ENCODE peak calls at places on chromosome 20, in eight cellular contexts. One of them, this sample, is unnamed.

GRCh38 chr20:10428008-10428407 is 6.0 kb downstream of the MKKS start:
- DNase-seq in NB4: no peak
- DNase-seq in GM12878: no peak
- DNase-seq in K562: no peak
- DNase-seq in A549: no peak
- DNase-seq in SK-N-SH: no peak
- DNase-seq in HepG2: no peak
- DNase-seq in endothelial cell of umbilical vein: no peak
- DNase-seq in this sample: no peak

GRCh38 chr20:60058869-60059268 is 100.6 kb downstream of the CDH26 start:
- DNase-seq in endothelial cell of umbilical vein: no peak
- DNase-seq in A549: no peak
- DNase-seq in SK-N-SH: no peak
- DNase-seq in HepG2: no peak
- DNase-seq in NB4: peak
- DNase-seq in K562: no peak
- DNase-seq in GM12878: no peak
- DNase-seq in this sample: no peak

GRCh38 chr20:42123981-42124473 is 505.9 kb upstream of the CHD6 start:
- DNase-seq in HepG2: no peak
- DNase-seq in NB4: no peak
- DNase-seq in SK-N-SH: peak
- DNase-seq in GM12878: no peak
- DNase-seq in endothelial cell of umbilical vein: no peak
- DNase-seq in A549: no peak
- DNase-seq in K562: no peak
- DNase-seq in this sample: no peak

GRCh38 chr20:8309638-8310037 is 177.6 kb downstream of the PLCB1 start:
- DNase-seq in endothelial cell of umbilical vein: no peak
- DNase-seq in HepG2: no peak
- DNase-seq in GM12878: no peak
- DNase-seq in A549: no peak
- DNase-seq in SK-N-SH: no peak
- DNase-seq in K562: no peak
- DNase-seq in NB4: no peak
- DNase-seq in this sample: no peak

GRCh38 chr20:18639501-18639979 is 51.7 kb downstream of the DTD1 start:
- DNase-seq in NB4: no peak
- DNase-seq in HepG2: no peak
- DNase-seq in K562: no peak
- DNase-seq in GM12878: no peak
- DNase-seq in SK-N-SH: no peak
- DNase-seq in A549: no peak
- DNase-seq in endothelial cell of umbilical vein: no peak
- DNase-seq in this sample: no peak

GRCh38 chr20:64201653-64202052 is 37.4 kb downstream of the MYT1 start:
- DNase-seq in NB4: no peak
- DNase-seq in A549: no peak
- DNase-seq in HepG2: no peak
- DNase-seq in endothelial cell of umbilical vein: no peak
- DNase-seq in K562: no peak
- DNase-seq in SK-N-SH: no peak
- DNase-seq in GM12878: no peak
- DNase-seq in this sample: no peak

GRCh38 chr20:11852801-11853200 is 64.9 kb upstream of the BTBD3 start:
- DNase-seq in HepG2: no peak
- DNase-seq in A549: no peak
- DNase-seq in GM12878: no peak
- DNase-seq in NB4: no peak
- DNase-seq in SK-N-SH: no peak
- DNase-seq in endothelial cell of umbilical vein: no peak
- DNase-seq in K562: no peak
- DNase-seq in this sample: no peak

GRCh38 chr20:23668477-23668951 is 20.3 kb downstream of the CST4 start:
- DNase-seq in A549: peak
- DNase-seq in endothelial cell of umbilical vein: peak
- DNase-seq in NB4: peak
- DNase-seq in GM12878: no peak
- DNase-seq in K562: peak
- DNase-seq in SK-N-SH: peak
- DNase-seq in HepG2: peak
- DNase-seq in this sample: peak

GRCh38 chr20:46195264-46196038 is 77.3 kb downstream of the CD40 start:
- DNase-seq in A549: no peak
- DNase-seq in NB4: no peak
- DNase-seq in HepG2: no peak
- DNase-seq in GM12878: no peak
- DNase-seq in K562: no peak
- DNase-seq in SK-N-SH: no peak
- DNase-seq in endothelial cell of umbilical vein: no peak
- DNase-seq in this sample: no peak

GRCh38 chr20:61959301-61959700 is 106.4 kb downstream of the TAF4 start:
- DNase-seq in SK-N-SH: no peak
- DNase-seq in NB4: no peak
- DNase-seq in GM12878: no peak
- DNase-seq in A549: peak
- DNase-seq in endothelial cell of umbilical vein: no peak
- DNase-seq in K562: peak
- DNase-seq in HepG2: no peak
- DNase-seq in this sample: peak

GRCh38 chr20:10823585-10823984 is 149.8 kb upstream of the JAG1 start:
- DNase-seq in SK-N-SH: no peak
- DNase-seq in NB4: no peak
- DNase-seq in GM12878: no peak
- DNase-seq in HepG2: peak
- DNase-seq in A549: no peak
- DNase-seq in endothelial cell of umbilical vein: no peak
- DNase-seq in K562: no peak
- DNase-seq in this sample: no peak

GRCh38 chr20:10524034-10524476 is 89.0 kb downstream of the SLX4IP start:
- DNase-seq in GM12878: no peak
- DNase-seq in SK-N-SH: no peak
- DNase-seq in endothelial cell of umbilical vein: no peak
- DNase-seq in HepG2: no peak
- DNase-seq in K562: no peak
- DNase-seq in A549: no peak
- DNase-seq in NB4: no peak
- DNase-seq in this sample: no peak

GRCh38 chr20:13098720-13099355 is 90.1 kb downstream of the SPTLC3 start:
- DNase-seq in HepG2: peak
- DNase-seq in SK-N-SH: no peak
- DNase-seq in GM12878: no peak
- DNase-seq in NB4: no peak
- DNase-seq in A549: no peak
- DNase-seq in K562: no peak
- DNase-seq in endothelial cell of umbilical vein: no peak
- DNase-seq in this sample: no peak

GRCh38 chr20:37973059-37973910 is 60.0 kb downstream of the TTI1 start:
- DNase-seq in NB4: no peak
- DNase-seq in K562: peak
- DNase-seq in SK-N-SH: no peak
- DNase-seq in A549: no peak
- DNase-seq in GM12878: no peak
- DNase-seq in endothelial cell of umbilical vein: no peak
- DNase-seq in HepG2: no peak
- DNase-seq in this sample: no peak

GRCh38 chr20:24742989-24743388 is 206.1 kb upstream of the CST7 start:
- DNase-seq in HepG2: no peak
- DNase-seq in SK-N-SH: no peak
- DNase-seq in K562: no peak
- DNase-seq in NB4: no peak
- DNase-seq in A549: no peak
- DNase-seq in endothelial cell of umbilical vein: no peak
- DNase-seq in GM12878: no peak
- DNase-seq in this sample: no peak

GRCh38 chr20:22579119-22579427 is 5.3 kb downstream of the FOXA2 start:
- DNase-seq in K562: no peak
- DNase-seq in GM12878: no peak
- DNase-seq in A549: no peak
- DNase-seq in NB4: no peak
- DNase-seq in SK-N-SH: no peak
- DNase-seq in endothelial cell of umbilical vein: no peak
- DNase-seq in HepG2: no peak
- DNase-seq in this sample: no peak

GRCh38 chr20:57156050-57156770 is 110.2 kb downstream of the BMP7 start:
- DNase-seq in SK-N-SH: no peak
- DNase-seq in GM12878: no peak
- DNase-seq in HepG2: no peak
- DNase-seq in endothelial cell of umbilical vein: no peak
- DNase-seq in NB4: no peak
- DNase-seq in K562: no peak
- DNase-seq in A549: no peak
- DNase-seq in this sample: no peak
- TF ChIP-seq MAX in SK-N-SH: no peak
- TF ChIP-seq MAX in GM12878: no peak
- TF ChIP-seq MAX in HepG2: no peak
- TF ChIP-seq MAX in endothelial cell of umbilical vein: no peak
- TF ChIP-seq MAX in NB4: no peak
- TF ChIP-seq MAX in K562: no peak
- TF ChIP-seq MAX in A549: no peak
- TF ChIP-seq MAX in this sample: no peak

DNA sequence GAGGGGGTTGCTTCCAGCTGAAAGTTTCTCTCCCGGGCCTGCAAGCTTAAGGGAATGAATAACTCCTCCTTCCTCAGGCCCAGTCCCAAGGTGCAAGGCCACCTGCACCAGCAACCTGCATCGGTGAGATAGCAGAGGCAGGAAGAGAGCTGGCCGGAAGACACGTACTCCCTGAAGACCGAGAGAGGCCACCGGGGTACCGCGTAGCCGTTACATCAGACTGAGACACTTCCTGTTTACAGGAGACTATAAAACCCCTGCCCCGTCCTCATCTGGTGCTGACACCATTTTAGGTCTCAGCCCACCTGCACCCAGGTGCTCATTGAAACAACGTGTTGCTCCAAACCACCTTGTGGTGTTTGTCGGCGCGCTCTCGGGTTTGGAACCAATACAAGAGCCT is 60.5 kb upstream of the PRND start:
- DNase-seq in endothelial cell of umbilical vein: peak
- DNase-seq in HepG2: no peak
- DNase-seq in NB4: peak
- DNase-seq in SK-N-SH: no peak
- DNase-seq in GM12878: no peak
- DNase-seq in A549: no peak
- DNase-seq in K562: peak
- DNase-seq in this sample: no peak
- H3K4me3 ChIP-seq in endothelial cell of umbilical vein: no peak
- H3K4me3 ChIP-seq in HepG2: no peak
- H3K4me3 ChIP-seq in NB4: no peak
- H3K4me3 ChIP-seq in SK-N-SH: no peak
- H3K4me3 ChIP-seq in GM12878: no peak
- H3K4me3 ChIP-seq in A549: no peak
- H3K4me3 ChIP-seq in K562: no peak
- H3K4me3 ChIP-seq in this sample: no peak

DNA sequence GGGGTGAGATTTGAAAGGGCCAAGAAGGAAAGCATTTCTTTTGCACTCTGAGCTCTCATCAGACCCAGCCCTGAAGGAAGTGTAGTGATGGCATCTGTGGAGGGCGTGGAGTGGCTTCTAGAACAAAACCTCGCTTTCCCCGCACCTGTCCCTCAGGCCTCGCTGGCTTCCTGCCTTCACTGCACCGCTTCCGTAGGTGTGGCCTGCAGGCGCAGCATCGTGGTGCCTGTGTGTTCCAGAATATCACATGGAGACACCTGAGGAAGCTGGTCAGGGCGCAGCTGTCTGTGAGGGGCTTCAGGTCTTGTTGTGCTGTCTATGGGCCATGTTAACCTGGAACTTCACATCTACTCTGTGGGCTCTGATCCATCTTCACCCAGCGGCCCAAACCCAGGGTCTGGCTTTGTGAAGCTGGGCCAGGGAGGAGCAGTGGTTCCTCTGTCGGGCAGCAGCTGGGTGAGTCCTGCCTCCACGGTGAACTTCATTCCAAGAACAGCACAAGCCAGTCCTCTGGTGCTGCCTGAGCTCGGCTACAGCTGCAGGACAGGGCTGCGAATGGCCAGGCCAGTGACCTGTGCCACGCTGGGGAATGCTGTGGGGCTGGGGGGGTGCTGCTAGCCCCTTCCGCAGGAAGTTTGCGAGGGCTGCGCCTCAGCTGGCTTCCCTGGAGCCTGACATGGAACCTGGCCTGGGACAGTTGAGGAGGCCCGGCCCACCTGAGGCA is 40.9 kb downstream of the DSTN start:
- DNase-seq in K562: no peak
- DNase-seq in HepG2: no peak
- DNase-seq in A549: no peak
- DNase-seq in endothelial cell of umbilical vein: peak
- DNase-seq in GM12878: no peak
- DNase-seq in SK-N-SH: peak
- DNase-seq in NB4: no peak
- DNase-seq in this sample: no peak
- TF ChIP-seq MAX in K562: no peak
- TF ChIP-seq MAX in HepG2: no peak
- TF ChIP-seq MAX in A549: no peak
- TF ChIP-seq MAX in endothelial cell of umbilical vein: no peak
- TF ChIP-seq MAX in GM12878: no peak
- TF ChIP-seq MAX in SK-N-SH: no peak
- TF ChIP-seq MAX in NB4: no peak
- TF ChIP-seq MAX in this sample: no peak

GRCh38 chr20:54657268-54657826 is 182.0 kb downstream of the DOK5 start:
- DNase-seq in NB4: no peak
- DNase-seq in A549: no peak
- DNase-seq in SK-N-SH: no peak
- DNase-seq in HepG2: peak
- DNase-seq in K562: no peak
- DNase-seq in endothelial cell of umbilical vein: no peak
- DNase-seq in GM12878: no peak
- DNase-seq in this sample: no peak

GRCh38 chr20:54650201-54650722 is 174.9 kb downstream of the DOK5 start:
- DNase-seq in HepG2: no peak
- DNase-seq in endothelial cell of umbilical vein: no peak
- DNase-seq in SK-N-SH: no peak
- DNase-seq in GM12878: no peak
- DNase-seq in NB4: no peak
- DNase-seq in K562: no peak
- DNase-seq in A549: no peak
- DNase-seq in this sample: no peak

GRCh38 chr20:54658525-54658924 is 183.1 kb downstream of the DOK5 start:
- DNase-seq in K562: no peak
- DNase-seq in endothelial cell of umbilical vein: no peak
- DNase-seq in A549: no peak
- DNase-seq in HepG2: no peak
- DNase-seq in SK-N-SH: no peak
- DNase-seq in GM12878: no peak
- DNase-seq in NB4: no peak
- DNase-seq in this sample: no peak

GRCh38 chr20:54651252-54651651 is 175.9 kb downstream of the DOK5 start:
- DNase-seq in GM12878: no peak
- DNase-seq in SK-N-SH: no peak
- DNase-seq in A549: no peak
- DNase-seq in NB4: no peak
- DNase-seq in K562: no peak
- DNase-seq in HepG2: no peak
- DNase-seq in endothelial cell of umbilical vein: no peak
- DNase-seq in this sample: no peak

DNA sequence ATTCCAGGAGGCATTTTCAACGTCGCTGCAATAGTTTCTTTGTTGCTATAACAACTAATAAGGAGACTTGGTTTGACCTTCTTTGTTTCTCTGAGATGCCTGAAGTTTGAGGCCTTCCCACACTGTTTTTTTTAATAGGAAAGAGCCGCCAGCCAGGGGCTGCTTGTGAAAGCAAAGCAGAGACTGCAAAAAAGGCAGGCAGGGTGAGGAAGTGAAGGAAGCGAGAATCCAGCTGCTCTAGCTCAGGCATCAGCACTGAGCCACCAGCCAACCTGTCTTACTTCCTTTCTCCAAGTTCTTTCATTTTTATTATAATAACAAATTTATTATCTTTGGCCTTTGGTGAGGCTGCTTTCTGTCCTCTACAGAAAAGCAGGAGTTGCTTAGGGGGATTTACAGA is 179.1 kb downstream of the DOK5 start:
- DNase-seq in K562: no peak
- DNase-seq in GM12878: no peak
- DNase-seq in HepG2: no peak
- DNase-seq in A549: no peak
- DNase-seq in NB4: no peak
- DNase-seq in SK-N-SH: no peak
- DNase-seq in endothelial cell of umbilical vein: no peak
- DNase-seq in this sample: no peak
- H3K4me3 ChIP-seq in K562: no peak
- H3K4me3 ChIP-seq in GM12878: no peak
- H3K4me3 ChIP-seq in HepG2: no peak
- H3K4me3 ChIP-seq in A549: no peak
- H3K4me3 ChIP-seq in NB4: no peak
- H3K4me3 ChIP-seq in SK-N-SH: no peak
- H3K4me3 ChIP-seq in endothelial cell of umbilical vein: no peak
- H3K4me3 ChIP-seq in this sample: no peak